ENCODE peak calls at places on chromosomes 5 and 9, in four cellular contexts. V, K, Y and U are unnamed samples.

GRCh38 chr9:104907278-104907951 is 20.5 kb downstream of the ABCA1 start:
- DNase-seq in K (no peak), Y (no peak), V (peak), U (no peak)

GRCh38 chr5:72692273-72692672 is 124.2 kb upstream of the TNPO1 start:
- DNase-seq in K (no peak), Y (no peak), V (no peak), U (no peak)

GRCh38 chr9:83410701-83411100 is 127.5 kb downstream of the FRMD3 start:
- DNase-seq in K (no peak), Y (no peak), V (no peak), U (no peak)

GRCh38 chr9:131178382-131178781 is 53.0 kb downstream of the NUP214 start:
- DNase-seq in V (peak), K (peak), Y (peak), U (peak)

GRCh38 chr5:69137807-69138206 is 29.1 kb upstream of the CCNB1 start:
- DNase-seq in Y (no peak), K (no peak), V (no peak), U (no peak)

GRCh38 chr5:151319334-151319733 is 15.8 kb upstream of the SLC36A3 start:
- DNase-seq in Y (no peak), K (no peak), V (peak), U (no peak)

GRCh38 chr9:123399803-123400378 is 43.9 kb downstream of the CRB2 start:
- DNase-seq in K (peak), Y (no peak), V (peak), U (no peak)

GRCh38 chr9:35656841-35657326 is 935 bp downstream of the RMRP start:
- DNase-seq in K (no peak), Y (no peak), V (no peak), U (no peak)

GRCh38 chr5:133460172-133460758 is 152.1 kb downstream of the FSTL4 start:
- DNase-seq in Y (no peak), K (peak), V (peak), U (no peak)

GRCh38 chr9:71716138-71716909 is 52.0 kb downstream of the CEMIP2 start:
- DNase-seq in V (no peak), Y (no peak), K (peak), U (no peak)

GRCh38 chr5:173512637-173513435 is 103.6 kb downstream of the BOD1 start:
- DNase-seq in V (no peak), Y (peak), K (no peak), U (no peak)

GRCh38 chr9:79526149-79526672 is 45.6 kb upstream of the TLE4 start:
- DNase-seq in Y (peak), V (no peak), K (no peak), U (no peak)

GRCh38 chr9:133256686-133257091 is 18.3 kb downstream of the ABO start:
- DNase-seq in K (no peak), Y (no peak), V (no peak), U (no peak)

GRCh38 chr9:114908796-114909448 is 21.5 kb downstream of the TNFSF8 start:
- DNase-seq in Y (no peak), V (peak), K (no peak), U (no peak)

GRCh38 chr9:124436320-124436719 is 13.9 kb upstream of the ADGRD2 start:
- DNase-seq in V (no peak), K (no peak), Y (peak), U (no peak)
- TF ChIP-seq PBX3 in V (no peak), K (no peak), Y (no peak), U (no peak)

GRCh38 chr9:108271646-108272349 is 584.0 kb downstream of the ACTL7B start:
- DNase-seq in K (no peak), V (peak), Y (no peak), U (peak)

GRCh38 chr9:108269421-108269820 is 586.4 kb downstream of the ACTL7B start:
- DNase-seq in V (no peak), K (no peak), Y (no peak), U (no peak)

GRCh38 chr9:108270041-108270440 is 585.7 kb downstream of the ACTL7B start:
- DNase-seq in V (no peak), Y (no peak), K (no peak), U (no peak)

GRCh38 chr9:108272350-108272899 is 583.4 kb downstream of the ACTL7B start:
- DNase-seq in K (peak), Y (no peak), V (peak), U (peak)

DNA sequence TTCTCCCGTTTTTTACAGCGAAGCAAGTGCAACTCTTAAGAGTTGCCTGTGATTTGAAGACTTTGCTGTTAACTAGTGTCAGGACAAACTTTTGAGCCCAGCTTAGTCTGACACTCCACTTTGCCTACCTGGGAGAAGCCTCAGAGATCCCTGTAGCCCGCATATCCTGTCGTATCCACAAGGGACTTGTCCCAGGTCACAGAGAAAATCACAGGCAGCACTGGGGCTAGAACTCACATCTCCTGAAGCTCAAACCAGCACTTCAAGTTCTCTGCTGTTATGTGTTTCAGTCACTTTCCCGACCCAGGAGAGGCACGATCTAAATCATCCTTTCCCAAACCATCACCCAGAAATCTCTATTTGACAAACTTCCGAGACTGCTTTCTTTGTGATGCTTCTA is 584.5 kb downstream of the ACTL7B start:
- DNase-seq in K (no peak), Y (no peak), V (no peak), U (no peak)
- TF ChIP-seq PBX3 in K (no peak), Y (no peak), V (no peak), U (no peak)

DNA sequence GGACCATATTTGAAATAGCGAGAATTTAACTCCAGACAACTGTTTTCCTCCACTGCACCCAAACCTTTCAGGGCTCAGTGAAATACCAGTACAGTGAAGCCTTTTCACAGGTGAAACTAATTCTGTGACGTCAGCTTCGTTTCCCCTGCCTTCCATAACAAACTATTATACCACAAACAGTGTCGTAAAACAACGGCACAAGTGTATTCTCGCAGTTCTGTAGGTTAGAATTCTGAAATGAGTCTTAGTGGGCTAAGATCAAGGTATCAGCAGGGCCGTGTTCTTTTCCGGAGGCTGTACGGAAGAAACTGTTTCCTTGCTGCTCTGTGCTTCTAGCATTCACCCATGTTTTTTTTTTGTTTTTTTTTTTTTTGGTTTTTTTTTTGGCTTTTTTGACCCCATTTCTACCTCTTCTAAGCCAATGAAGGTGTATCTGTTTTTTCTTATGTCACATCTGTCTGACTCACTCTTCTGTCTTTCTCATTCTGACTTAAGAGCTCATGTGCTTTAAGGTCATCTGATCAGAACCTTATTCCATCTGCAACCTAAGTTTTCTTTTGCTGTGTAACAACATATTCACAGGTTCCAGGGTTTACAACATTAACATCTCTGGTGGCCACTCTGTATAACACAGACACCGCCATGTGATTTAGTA is 20.1 kb downstream of the ISOC1 start:
- DNase-seq in Y (no peak), V (no peak), K (no peak), U (no peak)
- TF ChIP-seq PBX3 in Y (no peak), V (no peak), K (no peak), U (no peak)

GRCh38 chr5:77645158-77645994 is 6.9 kb upstream of the OTP start:
- DNase-seq in V (peak), K (peak), Y (no peak), U (peak)

GRCh38 chr5:77644443-77645157 is 6.1 kb upstream of the OTP start:
- DNase-seq in Y (no peak), V (no peak), K (peak), U (no peak)

GRCh38 chr5:77642915-77643653 is 4.6 kb upstream of the OTP start:
- DNase-seq in Y (no peak), V (no peak), K (peak), U (no peak)

GRCh38 chr5:77643654-77644404 is 5.3 kb upstream of the OTP start:
- DNase-seq in Y (no peak), V (no peak), K (peak), U (no peak)

GRCh38 chr5:77645995-77646639 is 7.6 kb upstream of the OTP start:
- DNase-seq in K (no peak), Y (no peak), V (no peak), U (no peak)
- TF ChIP-seq PBX3 in K (no peak), Y (no peak), V (no peak), U (no peak)

DNA sequence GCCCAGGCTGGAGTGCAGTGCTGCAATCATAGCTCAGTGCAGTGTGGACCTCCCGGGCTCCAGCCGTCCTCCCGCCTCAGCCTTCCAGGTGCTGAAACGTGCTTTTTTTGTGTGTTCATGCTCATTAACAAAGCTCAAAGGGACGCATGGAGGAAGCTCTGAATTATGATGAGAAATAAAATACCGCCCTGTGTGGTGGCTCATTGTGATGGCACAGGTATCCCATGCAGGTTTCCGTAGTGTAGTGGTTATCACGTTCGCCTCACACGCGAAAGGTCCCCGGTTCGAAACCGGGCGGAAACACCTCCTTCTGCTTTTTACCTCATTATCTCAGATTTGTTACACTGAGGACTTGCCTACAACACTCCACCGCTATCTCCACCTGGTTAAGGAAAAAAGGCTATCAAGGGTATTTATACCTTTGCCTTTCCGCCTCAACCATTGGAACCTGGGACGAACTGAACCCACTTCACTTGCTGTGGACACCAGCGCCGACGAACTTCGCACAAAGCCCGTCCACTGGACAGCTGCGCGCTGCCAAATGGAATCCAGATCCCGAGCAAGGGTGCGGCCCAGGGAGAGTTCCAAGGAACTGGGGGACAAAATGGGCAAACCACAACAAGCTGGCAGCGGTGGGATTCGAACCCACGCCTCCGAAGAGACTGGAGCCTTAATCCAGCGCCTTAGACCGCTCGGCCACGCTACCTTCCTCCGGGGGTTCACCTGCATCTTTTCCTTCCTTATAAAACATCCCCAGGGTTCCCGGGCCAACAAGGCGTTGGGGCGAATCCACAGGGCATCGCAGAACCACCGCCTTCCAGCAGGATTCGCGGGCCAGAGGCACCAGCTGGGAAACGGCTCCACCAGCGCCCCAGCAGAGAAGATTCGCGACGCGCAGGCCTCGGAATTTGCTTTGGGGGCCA is 26.3 kb downstream of the OR2V2 start:
- DNase-seq in V (peak), K (peak), Y (peak), U (peak)
- TF ChIP-seq PBX3 in V (no peak), K (no peak), Y (no peak), U (no peak)

GRCh38 chr5:172454355-172455086 is at the start of gene SH3PXD2B:
- DNase-seq in Y (no peak), V (peak), K (peak), U (peak)
- TF ChIP-seq PBX3 in Y (no peak), V (no peak), K (no peak), U (no peak)